ENCODE peak calls at places on chromosomes 2 and 18, in nine cellular contexts. One of them, this sample, is unnamed.
A peak's percentile ranks its signal among the peaks of the same experiment; 100 is the strongest.

GRCh38 chr2:134718956-134719814 is at the start of gene TMEM163:
- DNase-seq in non-pigmented ciliary epithelial cell: no peak
- DNase-seq in pons: no peak
- DNase-seq in neural progenitor cell: peak; percentile 81
- DNase-seq in IMR-90: no peak
- DNase-seq in glutamatergic neuron: peak; percentile 61
- DNase-seq in kidney epithelial cell: no peak
- DNase-seq in stimulated activated CD4-positive, alpha-beta T cell treated with anti-CD3 and anti-CD28 coated beads, Interleukin-4, amount 100 ng/mL, for 48 hours: peak; percentile 3
- DNase-seq in AML-193: no peak
- DNase-seq in this sample: no peak

GRCh38 chr18:77380695-77381094 is 131.0 kb downstream of the GALR1 start:
- DNase-seq in stimulated activated CD4-positive, alpha-beta T cell treated with anti-CD3 and anti-CD28 coated beads, Interleukin-4, amount 100 ng/mL, for 48 hours: no peak
- DNase-seq in non-pigmented ciliary epithelial cell: no peak
- DNase-seq in pons: no peak
- DNase-seq in kidney epithelial cell: no peak
- DNase-seq in glutamatergic neuron: no peak
- DNase-seq in neural progenitor cell: no peak
- DNase-seq in AML-193: no peak
- DNase-seq in IMR-90: no peak
- DNase-seq in this sample: no peak

GRCh38 chr2:96485751-96486643 is 19.2 kb downstream of the NEURL3 start:
- DNase-seq in pons: peak; percentile 78
- DNase-seq in kidney epithelial cell: peak; percentile 95
- DNase-seq in neural progenitor cell: no peak
- DNase-seq in IMR-90: peak; percentile 87
- DNase-seq in non-pigmented ciliary epithelial cell: peak; percentile 63
- DNase-seq in AML-193: peak; percentile 17
- DNase-seq in glutamatergic neuron: no peak
- DNase-seq in stimulated activated CD4-positive, alpha-beta T cell treated with anti-CD3 and anti-CD28 coated beads, Interleukin-4, amount 100 ng/mL, for 48 hours: peak; percentile 78
- DNase-seq in this sample: peak; percentile 60

GRCh38 chr2:481388-481787 is 193.5 kb upstream of the ALKAL2 start:
- DNase-seq in neural progenitor cell: no peak
- DNase-seq in AML-193: no peak
- DNase-seq in non-pigmented ciliary epithelial cell: no peak
- DNase-seq in pons: no peak
- DNase-seq in kidney epithelial cell: no peak
- DNase-seq in IMR-90: no peak
- DNase-seq in stimulated activated CD4-positive, alpha-beta T cell treated with anti-CD3 and anti-CD28 coated beads, Interleukin-4, amount 100 ng/mL, for 48 hours: no peak
- DNase-seq in glutamatergic neuron: no peak
- DNase-seq in this sample: peak; percentile 14

GRCh38 chr2:136136921-136137320 is 19.0 kb upstream of the CXCR4 start:
- DNase-seq in glutamatergic neuron: no peak
- DNase-seq in IMR-90: no peak
- DNase-seq in kidney epithelial cell: no peak
- DNase-seq in neural progenitor cell: no peak
- DNase-seq in pons: no peak
- DNase-seq in AML-193: no peak
- DNase-seq in non-pigmented ciliary epithelial cell: no peak
- DNase-seq in stimulated activated CD4-positive, alpha-beta T cell treated with anti-CD3 and anti-CD28 coated beads, Interleukin-4, amount 100 ng/mL, for 48 hours: no peak
- DNase-seq in this sample: peak; percentile 27

GRCh38 chr2:24121469-24121868 is 1.7 kb downstream of the PFN4 start:
- DNase-seq in neural progenitor cell: peak; percentile 43
- DNase-seq in stimulated activated CD4-positive, alpha-beta T cell treated with anti-CD3 and anti-CD28 coated beads, Interleukin-4, amount 100 ng/mL, for 48 hours: no peak
- DNase-seq in non-pigmented ciliary epithelial cell: no peak
- DNase-seq in glutamatergic neuron: no peak
- DNase-seq in IMR-90: no peak
- DNase-seq in pons: peak; percentile 7
- DNase-seq in kidney epithelial cell: no peak
- DNase-seq in AML-193: no peak
- DNase-seq in this sample: no peak

GRCh38 chr2:54597153-54597827 is 126.2 kb upstream of the EML6 start:
- DNase-seq in stimulated activated CD4-positive, alpha-beta T cell treated with anti-CD3 and anti-CD28 coated beads, Interleukin-4, amount 100 ng/mL, for 48 hours: no peak
- DNase-seq in kidney epithelial cell: no peak
- DNase-seq in glutamatergic neuron: peak; percentile 35
- DNase-seq in pons: no peak
- DNase-seq in AML-193: no peak
- DNase-seq in non-pigmented ciliary epithelial cell: no peak
- DNase-seq in neural progenitor cell: no peak
- DNase-seq in IMR-90: peak; percentile 36
- DNase-seq in this sample: no peak

GRCh38 chr2:168961450-168962229 is 60.5 kb downstream of the G6PC2 start:
- DNase-seq in neural progenitor cell: peak; percentile 80
- DNase-seq in IMR-90: peak; percentile 72
- DNase-seq in stimulated activated CD4-positive, alpha-beta T cell treated with anti-CD3 and anti-CD28 coated beads, Interleukin-4, amount 100 ng/mL, for 48 hours: peak; percentile 12
- DNase-seq in kidney epithelial cell: peak; percentile 35
- DNase-seq in AML-193: peak; percentile 83
- DNase-seq in glutamatergic neuron: no peak
- DNase-seq in pons: peak; percentile 91
- DNase-seq in non-pigmented ciliary epithelial cell: peak; percentile 54
- DNase-seq in this sample: peak; percentile 88

GRCh38 chr2:120686511-120687168 is 49.0 kb upstream of the GLI2 start:
- DNase-seq in AML-193: no peak
- DNase-seq in kidney epithelial cell: no peak
- DNase-seq in non-pigmented ciliary epithelial cell: no peak
- DNase-seq in stimulated activated CD4-positive, alpha-beta T cell treated with anti-CD3 and anti-CD28 coated beads, Interleukin-4, amount 100 ng/mL, for 48 hours: no peak
- DNase-seq in neural progenitor cell: no peak
- DNase-seq in pons: no peak
- DNase-seq in glutamatergic neuron: no peak
- DNase-seq in IMR-90: no peak
- DNase-seq in this sample: no peak

GRCh38 chr18:67484458-67484857 is 32.1 kb downstream of the DSEL start:
- DNase-seq in non-pigmented ciliary epithelial cell: no peak
- DNase-seq in kidney epithelial cell: no peak
- DNase-seq in stimulated activated CD4-positive, alpha-beta T cell treated with anti-CD3 and anti-CD28 coated beads, Interleukin-4, amount 100 ng/mL, for 48 hours: no peak
- DNase-seq in pons: no peak
- DNase-seq in IMR-90: no peak
- DNase-seq in AML-193: no peak
- DNase-seq in glutamatergic neuron: no peak
- DNase-seq in neural progenitor cell: no peak
- DNase-seq in this sample: no peak

GRCh38 chr18:79965119-79965902 is 868 bp downstream of the HSBP1L1 start:
- DNase-seq in glutamatergic neuron: peak; percentile 14
- DNase-seq in IMR-90: peak; percentile 91
- DNase-seq in AML-193: no peak
- DNase-seq in stimulated activated CD4-positive, alpha-beta T cell treated with anti-CD3 and anti-CD28 coated beads, Interleukin-4, amount 100 ng/mL, for 48 hours: no peak
- DNase-seq in pons: peak; percentile 26
- DNase-seq in non-pigmented ciliary epithelial cell: no peak
- DNase-seq in kidney epithelial cell: no peak
- DNase-seq in neural progenitor cell: no peak
- DNase-seq in this sample: peak; percentile 66

GRCh38 chr2:219688560-219689445 is 61.4 kb downstream of the SLC4A3 start:
- DNase-seq in AML-193: no peak
- DNase-seq in stimulated activated CD4-positive, alpha-beta T cell treated with anti-CD3 and anti-CD28 coated beads, Interleukin-4, amount 100 ng/mL, for 48 hours: no peak
- DNase-seq in neural progenitor cell: no peak
- DNase-seq in pons: no peak
- DNase-seq in IMR-90: peak; percentile 74
- DNase-seq in kidney epithelial cell: peak; percentile 64
- DNase-seq in glutamatergic neuron: no peak
- DNase-seq in non-pigmented ciliary epithelial cell: peak; percentile 73
- DNase-seq in this sample: no peak

GRCh38 chr2:237922641-237923361 is 44.0 kb upstream of the UBE2F start:
- DNase-seq in pons: no peak
- DNase-seq in non-pigmented ciliary epithelial cell: no peak
- DNase-seq in IMR-90: no peak
- DNase-seq in neural progenitor cell: no peak
- DNase-seq in AML-193: no peak
- DNase-seq in kidney epithelial cell: no peak
- DNase-seq in stimulated activated CD4-positive, alpha-beta T cell treated with anti-CD3 and anti-CD28 coated beads, Interleukin-4, amount 100 ng/mL, for 48 hours: no peak
- DNase-seq in glutamatergic neuron: no peak
- DNase-seq in this sample: no peak

GRCh38 chr2:69642709-69643601 is 584 bp downstream of the AAK1 start:
- DNase-seq in pons: peak; percentile 47
- DNase-seq in non-pigmented ciliary epithelial cell: peak; percentile 62
- DNase-seq in glutamatergic neuron: peak; percentile 64
- DNase-seq in neural progenitor cell: peak; percentile 72
- DNase-seq in IMR-90: peak; percentile 85
- DNase-seq in kidney epithelial cell: peak; percentile 39
- DNase-seq in AML-193: peak; percentile 69
- DNase-seq in stimulated activated CD4-positive, alpha-beta T cell treated with anti-CD3 and anti-CD28 coated beads, Interleukin-4, amount 100 ng/mL, for 48 hours: peak; percentile 70
- DNase-seq in this sample: peak; percentile 82

GRCh38 chr2:74894261-74895030 is 60.5 kb downstream of the HK2 start:
- DNase-seq in IMR-90: peak; percentile 78
- DNase-seq in non-pigmented ciliary epithelial cell: no peak
- DNase-seq in kidney epithelial cell: peak; percentile 25
- DNase-seq in neural progenitor cell: no peak
- DNase-seq in glutamatergic neuron: no peak
- DNase-seq in AML-193: no peak
- DNase-seq in pons: no peak
- DNase-seq in stimulated activated CD4-positive, alpha-beta T cell treated with anti-CD3 and anti-CD28 coated beads, Interleukin-4, amount 100 ng/mL, for 48 hours: no peak
- DNase-seq in this sample: peak; percentile 31

GRCh38 chr18:26575865-26576217 is 27.5 kb upstream of the KCTD1 start:
- DNase-seq in AML-193: no peak
- DNase-seq in non-pigmented ciliary epithelial cell: no peak
- DNase-seq in kidney epithelial cell: no peak
- DNase-seq in neural progenitor cell: no peak
- DNase-seq in glutamatergic neuron: no peak
- DNase-seq in IMR-90: no peak
- DNase-seq in pons: no peak
- DNase-seq in stimulated activated CD4-positive, alpha-beta T cell treated with anti-CD3 and anti-CD28 coated beads, Interleukin-4, amount 100 ng/mL, for 48 hours: no peak
- DNase-seq in this sample: peak; percentile 18

GRCh38 chr2:174338626-174339570 is 4.1 kb downstream of the SP9 start:
- DNase-seq in glutamatergic neuron: no peak
- DNase-seq in pons: no peak
- DNase-seq in stimulated activated CD4-positive, alpha-beta T cell treated with anti-CD3 and anti-CD28 coated beads, Interleukin-4, amount 100 ng/mL, for 48 hours: no peak
- DNase-seq in AML-193: no peak
- DNase-seq in kidney epithelial cell: no peak
- DNase-seq in IMR-90: no peak
- DNase-seq in neural progenitor cell: peak; percentile 79
- DNase-seq in non-pigmented ciliary epithelial cell: no peak
- DNase-seq in this sample: peak; percentile 50

GRCh38 chr2:152580722-152581121 is 136.5 kb downstream of the PRPF40A start:
- DNase-seq in kidney epithelial cell: no peak
- DNase-seq in glutamatergic neuron: no peak
- DNase-seq in stimulated activated CD4-positive, alpha-beta T cell treated with anti-CD3 and anti-CD28 coated beads, Interleukin-4, amount 100 ng/mL, for 48 hours: no peak
- DNase-seq in non-pigmented ciliary epithelial cell: no peak
- DNase-seq in IMR-90: no peak
- DNase-seq in AML-193: no peak
- DNase-seq in pons: peak; percentile 93
- DNase-seq in neural progenitor cell: no peak
- DNase-seq in this sample: no peak

GRCh38 chr2:220104871-220105351 is 477.5 kb downstream of the SLC4A3 start:
- DNase-seq in kidney epithelial cell: peak; percentile 21
- DNase-seq in non-pigmented ciliary epithelial cell: peak; percentile 81
- DNase-seq in IMR-90: peak; percentile 91
- DNase-seq in AML-193: no peak
- DNase-seq in pons: peak; percentile 12
- DNase-seq in stimulated activated CD4-positive, alpha-beta T cell treated with anti-CD3 and anti-CD28 coated beads, Interleukin-4, amount 100 ng/mL, for 48 hours: no peak
- DNase-seq in neural progenitor cell: peak; percentile 49
- DNase-seq in glutamatergic neuron: no peak
- DNase-seq in this sample: peak; percentile 65